ENCODE peak calls at places on chromosomes 1 and 21, in eight cellular contexts. X, Q, F, J, L, U, S and Y are unnamed samples.

GRCh38 chr1:12525311-12526181 is 92.5 kb downstream of the DHRS3 start:
- DNase-seq in U (no peak), X (peak; percentile 84), Q (no peak), F (peak; percentile 47), J (no peak), L (peak; percentile 69), S (no peak), Y (no peak)

GRCh38 chr1:184160942-184161698 is 109.6 kb downstream of the TSEN15 start:
- DNase-seq in Q (no peak), J (no peak), S (no peak), L (no peak), U (no peak), F (no peak), X (peak; percentile 19), Y (peak; percentile 92)

GRCh38 chr1:161427733-161428516 is 60.2 kb upstream of the CFAP126 start:
- DNase-seq in S (no peak), Q (peak; percentile 47), U (peak; percentile 59), L (no peak), J (peak; percentile 16), X (no peak), F (no peak), Y (peak; percentile 43)

GRCh38 chr1:156496211-156496761 is 4.3 kb downstream of the MEF2D start:
- DNase-seq in F (peak; percentile 63), S (no peak), Q (no peak), U (no peak), L (no peak), J (no peak), X (no peak), Y (peak; percentile 67)

GRCh38 chr21:36654341-36654740 is 44.6 kb upstream of the SIM2 start:
- DNase-seq in F (no peak), Q (no peak), X (no peak), U (no peak), S (no peak), J (no peak), L (peak; percentile 59), Y (no peak)

GRCh38 chr21:36765229-36765628 is 66.3 kb downstream of the SIM2 start:
- DNase-seq in S (no peak), F (no peak), U (no peak), L (no peak), Q (no peak), X (no peak), J (no peak), Y (peak; percentile 21)

GRCh38 chr1:70528591-70529333 is 117.7 kb downstream of the CTH start:
- DNase-seq in X (no peak), L (no peak), S (no peak), F (no peak), J (peak; percentile 7), Q (peak; percentile 65), U (peak; percentile 37), Y (peak; percentile 59)

GRCh38 chr1:27542463-27543273 is 52.7 kb upstream of the WASF2 start:
- DNase-seq in J (peak; percentile 89), U (peak; percentile 79), L (peak; percentile 75), Q (no peak), F (no peak), S (no peak), X (peak; percentile 79), Y (peak; percentile 70)

GRCh38 chr1:94646151-94646643 is 104.6 kb upstream of the F3 start:
- DNase-seq in X (no peak), F (no peak), L (no peak), U (peak; percentile 73), S (no peak), Q (no peak), J (peak; percentile 82), Y (peak; percentile 84)

GRCh38 chr1:975896-976683 is 5.8 kb downstream of the PERM1 start:
- DNase-seq in S (no peak), X (peak; percentile 41), Q (peak; percentile 99), U (no peak), F (peak; percentile 88), L (peak; percentile 74), J (peak; percentile 89), Y (peak; percentile 83)

GRCh38 chr1:231508497-231508896 is 20.0 kb upstream of the TSNAX start:
- DNase-seq in J (no peak), U (no peak), S (no peak), L (no peak), Q (no peak), F (no peak), X (no peak), Y (no peak)

GRCh38 chr21:32558131-32558530 is 27.2 kb downstream of the TCP10L start:
- DNase-seq in S (no peak), F (no peak), L (no peak), X (no peak), U (no peak), J (no peak), Q (no peak), Y (no peak)

GRCh38 chr1:161770250-161770649 is 4.1 kb downstream of the ATF6 start:
- DNase-seq in J (no peak), S (no peak), Q (no peak), L (no peak), F (no peak), X (no peak), U (no peak), Y (no peak)

GRCh38 chr1:202056644-202057334 is 46.4 kb downstream of the ELF3 start:
- DNase-seq in U (no peak), F (no peak), S (no peak), Q (no peak), J (peak; percentile 98), X (no peak), L (peak; percentile 96), Y (no peak)

GRCh38 chr1:1361233-1361981 is 3.1 kb upstream of the MXRA8 start:
- DNase-seq in U (no peak), J (no peak), L (no peak), S (no peak), F (peak; percentile 69), Q (peak; percentile 64), X (peak; percentile 20), Y (no peak)

GRCh38 chr1:214902636-214903320 is 179.8 kb upstream of the KCNK2 start:
- DNase-seq in F (no peak), S (no peak), X (no peak), J (no peak), L (no peak), Q (no peak), U (peak; percentile 47), Y (peak; percentile 86)

GRCh38 chr1:192474080-192474683 is 101.4 kb upstream of the RGS1 start:
- DNase-seq in X (no peak), F (no peak), L (no peak), Q (peak; percentile 4), J (no peak), U (no peak), S (no peak), Y (peak; percentile 79)

DNA sequence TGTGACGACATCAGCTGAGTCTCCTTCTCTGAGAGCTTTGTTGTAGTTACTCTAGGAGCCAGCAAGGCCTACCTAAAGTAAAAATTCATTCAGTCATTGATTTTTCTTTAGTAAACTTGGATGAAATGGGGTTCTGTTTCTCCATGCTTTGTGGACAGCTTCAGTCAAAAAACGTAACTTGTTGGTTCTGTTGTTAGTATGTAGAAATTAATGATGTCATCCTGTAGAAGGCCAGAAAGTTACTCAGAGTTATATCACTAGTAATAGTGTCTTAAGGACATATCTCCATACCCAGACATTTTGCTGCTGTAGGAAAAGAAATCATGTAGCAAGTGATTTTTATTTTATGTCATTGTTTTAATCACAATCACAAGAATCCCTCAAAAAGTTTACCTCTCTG is 43.0 kb downstream of the KDM1A start:
- DNase-seq in S (no peak), L (no peak), X (no peak), U (no peak), J (no peak), F (no peak), Q (no peak), Y (peak; percentile 65)
- H3K36me3 ChIP-seq in S (peaks cover 37% of the 10 kb centered on the region), L (peaks cover 94% of the 10 kb centered on the region), X (peaks cover 94% of the 10 kb centered on the region), U (peaks cover 57% of the 10 kb centered on the region), J (peaks cover 37% of the 10 kb centered on the region), F (peaks cover 67% of the 10 kb centered on the region), Q (peaks cover 39% of the 10 kb centered on the region), Y (peaks cover 32% of the 10 kb centered on the region)

GRCh38 chr1:151526735-151527520 is 13.2 kb upstream of the TUFT1 start:
- DNase-seq in J (no peak), X (no peak), F (no peak), S (no peak), L (no peak), Q (peak; percentile 62), U (no peak), Y (no peak)
- H3K36me3 ChIP-seq in J (peaks cover 5% of the 10 kb centered on the region), X (no peaks in the 10 kb centered on the region), F (no peaks in the 10 kb centered on the region), S (no peaks in the 10 kb centered on the region), L (peaks cover 82% of the 10 kb centered on the region), Q (peaks cover 22% of the 10 kb centered on the region), U (no peaks in the 10 kb centered on the region), Y (no peaks in the 10 kb centered on the region)

GRCh38 chr1:222652676-222653075 is 34.8 kb downstream of the MIA3 start:
- DNase-seq in Q (no peak), J (no peak), F (no peak), X (no peak), L (no peak), U (no peak), S (no peak), Y (no peak)

GRCh38 chr1:222657899-222658298 is 40.0 kb downstream of the MIA3 start:
- DNase-seq in U (no peak), S (no peak), J (no peak), F (no peak), L (no peak), X (no peak), Q (no peak), Y (no peak)

GRCh38 chr1:222654849-222655248 is 37.0 kb downstream of the MIA3 start:
- DNase-seq in Q (no peak), S (peak; percentile 57), J (no peak), F (peak; percentile 80), U (peak; percentile 28), X (no peak), L (peak; percentile 39), Y (peak; percentile 72)

DNA sequence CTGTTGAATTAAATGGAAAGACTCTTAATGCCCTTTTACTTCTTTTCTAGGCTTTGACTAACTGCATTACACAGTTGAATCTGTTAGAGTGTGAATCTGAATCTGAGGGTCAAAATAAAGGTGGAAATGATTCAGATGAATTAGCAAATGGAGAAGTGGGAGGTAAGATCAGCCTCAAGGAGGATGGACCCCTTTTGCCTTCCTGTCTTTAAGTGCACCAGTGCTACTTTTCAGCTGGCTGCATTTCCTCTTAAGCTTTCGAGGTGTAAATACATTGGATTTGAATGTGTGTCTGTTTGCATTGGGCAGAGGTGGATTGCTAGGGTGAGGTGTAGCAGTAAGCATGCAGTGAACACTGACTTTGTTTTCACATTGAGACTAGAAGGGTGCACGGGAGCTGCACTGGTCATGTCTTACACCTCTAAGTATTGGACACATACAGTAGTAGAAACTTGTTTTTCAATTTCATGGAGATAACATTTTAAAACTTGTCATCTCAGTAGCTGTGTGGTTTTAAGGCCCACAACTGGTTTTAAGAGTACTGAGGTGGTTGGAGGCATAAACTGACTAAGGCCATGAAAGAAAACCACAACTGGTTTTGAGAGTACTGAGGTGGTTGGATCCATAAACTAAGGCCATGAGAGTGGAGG is 35.4 kb downstream of the MIA3 start:
- DNase-seq in Q (no peak), J (no peak), U (no peak), F (no peak), S (no peak), X (no peak), L (no peak), Y (no peak)
- H3K36me3 ChIP-seq in Q (peaks cover 33% of the 10 kb centered on the region), J (peaks cover 46% of the 10 kb centered on the region), U (peaks cover 56% of the 10 kb centered on the region), F (peaks cover 81% of the 10 kb centered on the region), S (peaks cover 57% of the 10 kb centered on the region), X (peaks cover 100% of the 10 kb centered on the region), L (peaks cover 95% of the 10 kb centered on the region), Y (peaks cover 94% of the 10 kb centered on the region)

DNA sequence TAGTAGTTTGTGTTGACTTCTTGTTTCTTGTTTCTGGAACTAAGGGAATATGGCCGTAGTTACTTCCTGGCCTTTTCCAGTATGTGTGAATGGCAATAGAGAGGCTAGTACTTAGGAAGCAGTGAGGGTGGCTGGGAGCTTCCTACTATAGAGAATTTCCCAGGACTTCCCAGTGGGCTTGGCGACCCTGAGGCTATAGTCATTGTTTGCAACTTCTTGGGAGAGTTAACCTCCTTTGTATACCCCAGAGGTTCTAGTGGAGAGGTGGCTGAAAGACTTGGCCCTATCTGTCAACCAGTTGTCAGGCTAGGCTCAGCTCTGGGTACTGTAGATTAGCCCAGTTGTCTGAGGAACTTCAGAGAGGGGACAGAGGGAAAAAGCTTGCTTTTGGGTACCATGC is 15.6 kb downstream of the RAD54L start:
- DNase-seq in L (no peak), Q (no peak), F (no peak), U (no peak), J (no peak), S (no peak), X (no peak), Y (no peak)
- H3K36me3 ChIP-seq in L (no peaks in the 10 kb centered on the region), Q (peaks cover 61% of the 10 kb centered on the region), F (no peaks in the 10 kb centered on the region), U (no peaks in the 10 kb centered on the region), J (peaks cover 24% of the 10 kb centered on the region), S (no peaks in the 10 kb centered on the region), X (peaks cover 23% of the 10 kb centered on the region), Y (no peaks in the 10 kb centered on the region)